ENCODE peak calls at places on chromosomes 5 and 9, in five cellular contexts. R, W, N, Y and T are unnamed samples. For H3K27me3 and H3K9me3, the result is how much of the 10 kb centered on the place peaks cover.

GRCh38 chr5:92922231-92922967 is 658.6 kb downstream of the NR2F1-AS1 start:
- DNase-seq in R (no peak), W (no peak), N (no peak), Y (no peak), T (no peak)

GRCh38 chr5:36935805-36936204 is 59.2 kb downstream of the NIPBL start:
- DNase-seq in R (no peak), W (no peak), N (no peak), Y (no peak), T (no peak)

GRCh38 chr9:79280691-79281090 is 291.1 kb upstream of the TLE4 start:
- DNase-seq in R (no peak), W (no peak), N (no peak), Y (no peak), T (no peak)

GRCh38 chr9:34171753-34172535 is 6.9 kb upstream of the UBAP1 start:
- DNase-seq in R (peak), W (no peak), N (peak), Y (no peak), T (peak)

GRCh38 chr9:131960805-131961495 is 118.7 kb downstream of the MED27 start:
- DNase-seq in R (no peak), W (no peak), N (no peak), Y (no peak), T (no peak)

GRCh38 chr9:14221119-14221518 is 92.8 kb downstream of the NFIB start:
- DNase-seq in R (no peak), W (no peak), N (no peak), Y (no peak), T (no peak)

GRCh38 chr5:126917918-126918623 is 112.3 kb downstream of the MARCHF3 start:
- DNase-seq in R (no peak), W (peak), N (no peak), Y (no peak), T (peak)

GRCh38 chr5:34709861-34710673 is 53.9 kb downstream of the RAI14 start:
- DNase-seq in R (no peak), W (peak), N (no peak), Y (no peak), T (peak)

GRCh38 chr9:113560621-113560915 is 97.0 kb downstream of the RGS3 start:
- DNase-seq in R (no peak), W (no peak), N (no peak), Y (no peak), T (no peak)

GRCh38 chr5:42217791-42218190 is 205.4 kb upstream of the GHR start:
- DNase-seq in R (no peak), W (no peak), N (no peak), Y (no peak), T (no peak)

GRCh38 chr9:71733176-71733575 is 35.1 kb downstream of the CEMIP2 start:
- DNase-seq in R (no peak), W (no peak), N (no peak), Y (no peak), T (no peak)

DNA sequence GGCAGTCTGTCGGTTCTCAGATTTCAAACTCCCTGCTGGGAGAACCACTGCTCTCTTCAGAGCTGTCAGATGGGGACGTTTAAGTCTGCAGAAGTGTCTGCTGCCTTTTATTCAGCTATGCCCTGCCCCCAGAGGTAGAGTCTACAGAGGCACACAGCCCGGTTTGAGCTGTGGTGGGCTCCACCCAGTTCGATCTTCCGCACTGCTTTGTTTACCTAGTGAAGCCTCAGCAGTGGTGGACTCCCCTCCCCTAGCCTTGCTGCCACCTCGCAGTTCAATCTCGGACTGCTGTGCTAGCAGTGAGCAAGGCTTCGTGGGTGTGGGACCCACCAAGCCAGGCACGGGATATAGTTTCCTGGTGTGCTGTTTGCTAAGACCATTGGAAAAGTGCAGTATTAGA is 8.0 kb downstream of the SLC27A6 start:
- DNase-seq in R (no peak), W (no peak), N (no peak), Y (no peak), T (no peak)
- H3K27me3 ChIP-seq in R (under half), W (under half), N (under half), Y (under half), T (under half)

GRCh38 chr5:56282241-56282640 is 49.1 kb upstream of the ANKRD55 start:
- DNase-seq in R (no peak), W (no peak), N (no peak), Y (no peak), T (no peak)
- H3K9me3 ChIP-seq in R (under half), W (under half), N (under half), Y (under half), T (under half)

DNA sequence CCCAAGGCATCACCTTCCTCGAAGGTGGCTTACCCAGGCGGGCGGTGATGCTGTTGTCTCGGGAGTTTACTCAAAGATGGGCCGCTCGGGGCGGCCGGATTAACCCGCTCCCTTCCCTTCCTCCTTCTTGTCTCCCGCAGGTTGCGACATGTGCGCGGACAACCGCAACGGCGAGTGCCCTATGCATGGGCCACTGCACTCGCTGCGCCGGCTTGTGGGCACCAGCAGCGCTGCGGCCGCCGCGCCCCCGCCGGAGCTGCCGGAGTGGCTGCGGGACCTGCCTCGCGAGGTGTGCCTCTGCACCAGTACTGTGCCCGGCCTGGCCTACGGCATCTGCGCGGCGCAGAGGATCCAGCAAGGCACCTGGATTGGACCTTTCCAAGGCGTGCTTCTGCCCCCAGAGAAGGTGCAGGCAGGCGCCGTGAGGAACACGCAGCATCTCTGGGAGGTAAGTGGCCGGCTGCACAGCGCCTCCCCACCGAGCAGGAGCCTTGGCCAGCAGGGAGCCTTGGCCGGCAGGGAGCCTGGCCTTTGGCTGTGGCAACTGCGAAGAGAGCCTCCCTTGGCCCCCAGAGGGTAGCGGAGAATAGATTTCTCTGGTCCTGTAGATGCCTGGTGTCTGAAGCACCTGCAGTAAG is 10.6 kb downstream of the PRDM6 start:
- DNase-seq in R (no peak), W (peak), N (no peak), Y (no peak), T (no peak)
- H3K27me3 ChIP-seq in R (under half), W (half or more), N (under half), Y (half or more), T (under half)

GRCh38 chr5:141419074-141419880 is 1.6 kb upstream of the PCDHGA11 start:
- DNase-seq in R (no peak), W (no peak), N (no peak), Y (no peak), T (no peak)
- H3K9me3 ChIP-seq in R (under half), W (half or more), N (under half), Y (half or more), T (under half)

GRCh38 chr5:146169076-146169475 is 13.4 kb downstream of the LARS1 start:
- DNase-seq in R (no peak), W (no peak), N (no peak), Y (no peak), T (no peak)

GRCh38 chr5:146164382-146164781 is 18.1 kb downstream of the LARS1 start:
- DNase-seq in R (no peak), W (no peak), N (no peak), Y (no peak), T (no peak)

GRCh38 chr5:146165469-146165868 is 17.0 kb downstream of the LARS1 start:
- DNase-seq in R (no peak), W (no peak), N (no peak), Y (no peak), T (no peak)
- H3K27me3 ChIP-seq in R (under half), W (under half), N (under half), Y (under half), T (under half)

GRCh38 chr9:137949260-137949659 is 71.7 kb downstream of the CACNA1B start:
- DNase-seq in R (no peak), W (no peak), N (no peak), Y (no peak), T (no peak)
- H3K9me3 ChIP-seq in R (under half), W (under half), N (under half), Y (under half), T (under half)

GRCh38 chr5:135468541-135468940 is 16.4 kb upstream of the TIFAB start:
- DNase-seq in R (no peak), W (no peak), N (no peak), Y (no peak), T (no peak)
- H3K27me3 ChIP-seq in R (under half), W (half or more), N (under half), Y (half or more), T (under half)

DNA sequence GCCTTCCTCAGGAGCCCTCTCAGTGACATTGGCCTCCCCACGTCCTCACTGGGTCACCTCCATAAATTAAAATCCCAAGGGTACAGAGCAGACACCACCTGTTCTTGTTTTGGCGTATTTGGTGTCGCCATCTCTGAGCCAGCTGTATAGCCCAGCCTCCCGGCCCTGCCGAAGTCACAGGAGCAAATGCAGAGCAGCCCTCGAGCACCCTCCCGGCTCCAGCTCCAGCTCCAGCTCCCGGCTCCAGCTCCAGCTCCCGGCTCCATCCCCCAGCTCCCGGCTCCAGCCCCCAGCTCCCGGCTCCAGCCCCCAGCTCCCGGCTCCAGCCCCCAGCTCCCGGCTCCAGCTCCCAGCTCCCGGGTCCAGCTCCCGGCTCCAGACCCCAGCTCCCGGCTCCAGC is 74.3 kb downstream of the ZNF354C start:
- DNase-seq in R (no peak), W (no peak), N (no peak), Y (no peak), T (no peak)
- H3K9me3 ChIP-seq in R (under half), W (under half), N (under half), Y (under half), T (under half)